ENCODE peak calls at places on chromosomes 11 and 22, in four cellular contexts. One of them, this sample, is unnamed.

GRCh38 chr22:42180349-42180842 is 49.8 kb upstream of the CYP2D6 start:
- DNase-seq in PC-9: no peak
- DNase-seq in HCT116: no peak
- DNase-seq in tibial artery: peak
- DNase-seq in this sample: no peak

GRCh38 chr11:125373426-125374391 is 122.4 kb downstream of the FEZ1 start:
- DNase-seq in HCT116: no peak
- DNase-seq in tibial artery: no peak
- DNase-seq in PC-9: no peak
- DNase-seq in this sample: no peak

GRCh38 chr11:118911880-118912741 is 13.6 kb downstream of the BCL9L start:
- DNase-seq in PC-9: peak
- DNase-seq in HCT116: peak
- DNase-seq in tibial artery: peak
- DNase-seq in this sample: peak

GRCh38 chr11:118820412-118821357 is 29.7 kb upstream of the DDX6 start:
- DNase-seq in PC-9: no peak
- DNase-seq in HCT116: peak
- DNase-seq in tibial artery: peak
- DNase-seq in this sample: peak

GRCh38 chr11:116225236-116225635 is 547.6 kb downstream of the BUD13 start:
- DNase-seq in HCT116: no peak
- DNase-seq in tibial artery: no peak
- DNase-seq in PC-9: no peak
- DNase-seq in this sample: no peak

GRCh38 chr11:111726301-111726713 is 39.9 kb downstream of the PPP2R1B start:
- DNase-seq in tibial artery: no peak
- DNase-seq in PC-9: peak
- DNase-seq in HCT116: no peak
- DNase-seq in this sample: no peak

GRCh38 chr11:78684377-78684776 is 109.7 kb upstream of the NARS2 start:
- DNase-seq in tibial artery: no peak
- DNase-seq in HCT116: no peak
- DNase-seq in PC-9: no peak
- DNase-seq in this sample: no peak

GRCh38 chr11:109123811-109124787 is 297.9 kb upstream of the C11orf87 start:
- DNase-seq in tibial artery: no peak
- DNase-seq in PC-9: no peak
- DNase-seq in HCT116: no peak
- DNase-seq in this sample: no peak

GRCh38 chr22:39728236-39728860 is 157.8 kb downstream of the CACNA1I start:
- DNase-seq in tibial artery: no peak
- DNase-seq in HCT116: no peak
- DNase-seq in PC-9: no peak
- DNase-seq in this sample: no peak

GRCh38 chr22:33897621-33897910 is 22.7 kb downstream of the LARGE1 start:
- DNase-seq in tibial artery: no peak
- DNase-seq in PC-9: no peak
- DNase-seq in HCT116: no peak
- DNase-seq in this sample: no peak

GRCh38 chr11:3944198-3944597 is 88.7 kb downstream of the STIM1 start:
- DNase-seq in tibial artery: peak
- DNase-seq in HCT116: no peak
- DNase-seq in PC-9: no peak
- DNase-seq in this sample: no peak

GRCh38 chr11:93542753-93543246 is 391 bp downstream of the SMCO4 start:
- DNase-seq in PC-9: no peak
- DNase-seq in tibial artery: no peak
- DNase-seq in HCT116: no peak
- DNase-seq in this sample: no peak

GRCh38 chr11:83220279-83220678 is 26.8 kb downstream of the ANKRD42 start:
- DNase-seq in tibial artery: no peak
- DNase-seq in HCT116: no peak
- DNase-seq in PC-9: peak
- DNase-seq in this sample: peak

GRCh38 chr11:109986488-109986887 is 106.7 kb upstream of the ZC3H12C start:
- DNase-seq in tibial artery: no peak
- DNase-seq in HCT116: no peak
- DNase-seq in PC-9: no peak
- DNase-seq in this sample: no peak

GRCh38 chr11:128790200-128790599 is 76.9 kb downstream of the KCNJ1 start:
- DNase-seq in HCT116: no peak
- DNase-seq in PC-9: no peak
- DNase-seq in tibial artery: no peak
- DNase-seq in this sample: no peak

GRCh38 chr11:13880719-13881118 is 81.8 kb upstream of the SPON1 start:
- DNase-seq in tibial artery: no peak
- DNase-seq in PC-9: no peak
- DNase-seq in HCT116: no peak
- DNase-seq in this sample: no peak

GRCh38 chr11:133386262-133386661 is 146.0 kb downstream of the OPCML start:
- DNase-seq in PC-9: no peak
- DNase-seq in HCT116: no peak
- DNase-seq in tibial artery: no peak
- DNase-seq in this sample: no peak

GRCh38 chr22:33529424-33530113 is 390.7 kb downstream of the LARGE1 start:
- DNase-seq in HCT116: no peak
- DNase-seq in tibial artery: no peak
- DNase-seq in PC-9: no peak
- DNase-seq in this sample: no peak

GRCh38 chr11:46718155-46719019 is 626 bp upstream of the F2 start:
- DNase-seq in tibial artery: no peak
- DNase-seq in PC-9: no peak
- DNase-seq in HCT116: no peak
- DNase-seq in this sample: no peak

GRCh38 chr11:65113839-65114238 is 2.2 kb downstream of the TM7SF2 start:
- DNase-seq in tibial artery: no peak
- DNase-seq in PC-9: no peak
- DNase-seq in HCT116: no peak
- DNase-seq in this sample: no peak

DNA sequence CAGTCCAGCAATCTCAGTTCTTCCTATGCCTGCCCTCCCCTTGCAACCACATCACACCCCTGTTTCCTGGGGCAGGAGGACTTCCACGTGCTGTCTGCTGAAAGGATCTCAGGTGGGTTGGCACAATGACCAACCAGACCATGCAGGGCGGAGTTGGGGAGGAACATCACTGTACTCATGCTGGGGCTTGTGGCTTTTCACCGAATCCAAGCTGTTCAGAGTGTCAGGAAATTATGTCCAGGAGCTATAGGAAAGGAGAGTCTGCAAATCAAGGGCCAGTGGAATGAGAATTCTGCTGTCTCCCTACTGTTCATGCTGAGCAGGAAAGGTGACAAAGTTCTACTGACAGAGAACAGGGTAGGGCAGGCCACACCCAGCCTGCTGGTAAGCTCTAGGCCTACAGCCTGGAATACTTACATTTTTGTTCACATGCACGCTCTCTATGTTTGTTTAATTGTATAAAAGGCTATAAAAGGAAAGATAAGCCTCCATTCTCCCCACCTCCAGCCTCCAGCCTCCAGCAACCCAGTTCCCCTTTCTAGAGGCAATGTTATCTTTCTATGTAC is 1.7 kb upstream of the PLAAT2 start:
- DNase-seq in PC-9: peak
- DNase-seq in tibial artery: no peak
- DNase-seq in HCT116: no peak
- DNase-seq in this sample: no peak
- H3K27ac ChIP-seq in PC-9: peak
- H3K27ac ChIP-seq in tibial artery: no peak
- H3K27ac ChIP-seq in HCT116: no peak
- H3K27ac ChIP-seq in this sample: peak

GRCh38 chr11:12143461-12144258 is 33.3 kb downstream of the MICAL2 start:
- DNase-seq in tibial artery: no peak
- DNase-seq in PC-9: no peak
- DNase-seq in HCT116: no peak
- DNase-seq in this sample: no peak
- H3K27ac ChIP-seq in tibial artery: peak
- H3K27ac ChIP-seq in PC-9: no peak
- H3K27ac ChIP-seq in HCT116: no peak
- H3K27ac ChIP-seq in this sample: no peak

GRCh38 chr22:46942816-46943783 is 180.7 kb downstream of the TBC1D22A start:
- DNase-seq in HCT116: no peak
- DNase-seq in PC-9: no peak
- DNase-seq in tibial artery: no peak
- DNase-seq in this sample: no peak
- H3K27ac ChIP-seq in HCT116: no peak
- H3K27ac ChIP-seq in PC-9: no peak
- H3K27ac ChIP-seq in tibial artery: no peak
- H3K27ac ChIP-seq in this sample: no peak

DNA sequence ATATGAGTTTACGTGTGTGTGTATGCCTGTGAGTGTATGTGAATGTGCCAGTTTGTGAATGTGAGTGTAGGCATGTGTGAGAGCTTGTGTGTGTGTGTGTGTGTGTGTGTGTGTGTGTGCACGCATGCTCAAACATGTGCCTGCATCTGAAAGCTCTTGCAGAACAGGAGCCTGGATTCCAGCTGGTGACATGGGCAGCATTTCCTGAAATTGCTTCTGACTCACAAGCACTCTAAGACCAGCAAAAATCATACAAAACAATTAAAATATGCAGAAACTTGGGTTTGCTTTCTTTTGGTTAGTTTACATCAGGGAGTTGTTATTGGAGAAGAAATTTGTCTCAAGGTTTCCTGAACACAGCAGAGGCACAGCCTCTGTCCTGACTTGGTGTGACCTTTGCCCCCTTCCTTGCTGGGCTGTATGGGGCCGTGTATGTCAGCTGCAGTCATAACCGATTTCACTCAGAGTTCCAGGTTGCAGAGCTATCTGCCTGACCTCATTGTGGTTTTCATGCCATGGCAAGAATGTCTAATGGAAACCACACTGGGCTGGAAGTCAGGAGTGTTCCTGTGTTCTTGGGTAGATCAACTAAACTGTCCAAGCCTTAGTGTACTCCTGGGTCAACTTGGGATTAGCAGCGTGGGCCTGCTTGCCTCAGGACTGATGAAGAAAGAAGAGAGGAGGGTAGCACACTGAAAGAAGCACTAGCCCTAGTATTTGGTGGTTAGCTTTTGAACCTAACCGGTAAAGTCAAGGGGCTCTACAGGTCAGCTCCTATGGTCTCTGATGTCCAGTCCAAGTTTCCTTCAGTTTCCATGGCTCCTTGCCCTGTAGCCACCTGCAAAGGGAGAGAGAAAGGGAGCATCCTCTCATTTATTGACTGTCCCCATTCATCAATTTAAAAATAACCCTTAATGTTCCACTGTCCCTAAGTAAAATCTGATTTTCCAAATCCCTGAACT is 143.7 kb downstream of the SNX19 start:
- DNase-seq in tibial artery: peak
- DNase-seq in HCT116: no peak
- DNase-seq in PC-9: peak
- DNase-seq in this sample: peak
- H3K27ac ChIP-seq in tibial artery: no peak
- H3K27ac ChIP-seq in HCT116: no peak
- H3K27ac ChIP-seq in PC-9: peak
- H3K27ac ChIP-seq in this sample: peak

GRCh38 chr11:114199051-114199450 is 97.1 kb upstream of the NNMT start:
- DNase-seq in tibial artery: no peak
- DNase-seq in PC-9: no peak
- DNase-seq in HCT116: no peak
- DNase-seq in this sample: no peak

GRCh38 chr11:114195981-114196731 is 100.0 kb upstream of the NNMT start:
- DNase-seq in HCT116: no peak
- DNase-seq in PC-9: peak
- DNase-seq in tibial artery: no peak
- DNase-seq in this sample: peak

GRCh38 chr11:114193730-114194674 is 102.2 kb upstream of the NNMT start:
- DNase-seq in PC-9: no peak
- DNase-seq in tibial artery: no peak
- DNase-seq in HCT116: no peak
- DNase-seq in this sample: no peak

GRCh38 chr11:114197799-114198500 is 98.2 kb upstream of the NNMT start:
- DNase-seq in HCT116: no peak
- DNase-seq in tibial artery: peak
- DNase-seq in PC-9: no peak
- DNase-seq in this sample: peak

DNA sequence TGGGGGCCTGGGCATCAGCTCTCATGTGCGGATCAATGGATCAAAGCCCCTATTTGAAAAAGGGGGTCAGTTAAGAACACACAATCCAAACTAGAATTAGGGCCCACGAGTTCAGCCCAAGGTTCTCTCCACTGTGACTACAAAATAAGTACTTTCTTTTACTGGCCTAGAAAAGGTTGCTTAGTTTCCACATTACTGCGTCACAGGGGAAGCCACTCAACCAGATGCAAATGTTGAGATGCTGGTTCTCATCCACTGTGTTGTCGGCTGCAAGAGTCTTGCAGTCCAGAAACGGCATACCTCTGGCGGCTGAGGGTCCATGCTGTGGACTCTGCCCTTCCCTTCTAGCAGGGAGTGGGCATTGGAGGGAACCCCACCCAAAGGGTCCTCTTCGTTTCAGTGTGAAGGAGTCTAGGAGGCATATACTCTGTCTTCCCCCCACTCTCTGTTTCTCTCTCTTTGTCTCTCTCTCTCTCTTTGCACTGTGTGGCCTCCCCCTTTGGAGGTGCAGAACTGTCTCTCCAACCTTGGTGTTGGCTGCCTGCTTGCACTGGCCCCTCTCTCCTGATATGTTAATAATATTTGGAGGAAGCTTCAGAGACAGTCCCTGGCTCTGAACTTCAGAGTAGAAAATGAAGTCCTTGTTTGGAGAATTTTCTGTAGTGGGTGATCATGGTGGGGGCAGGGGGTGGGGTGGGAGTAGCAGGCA is 99.1 kb upstream of the NNMT start:
- DNase-seq in tibial artery: no peak
- DNase-seq in PC-9: no peak
- DNase-seq in HCT116: no peak
- DNase-seq in this sample: no peak
- H3K27ac ChIP-seq in tibial artery: peak
- H3K27ac ChIP-seq in PC-9: no peak
- H3K27ac ChIP-seq in HCT116: no peak
- H3K27ac ChIP-seq in this sample: peak

This sample was measured in RWPE1.